ENCODE peak calls at places on chromosomes 3 and 15, in four cellular contexts. J, N, C and T are unnamed samples.

GRCh38 chr3:127690823-127691452 is 18.2 kb downstream of the ABTB1 start:
- DNase-seq in J (peak; percentile 59), N (no peak), C (no peak), T (no peak)

GRCh38 chr15:80801891-80802680 is 22.9 kb downstream of the CEMIP start:
- DNase-seq in J (no peak), N (no peak), C (no peak), T (no peak)

GRCh38 chr15:75573001-75573400 is 6.1 kb downstream of the PTPN9 start:
- DNase-seq in J (no peak), N (no peak), C (no peak), T (no peak)

GRCh38 chr3:137692803-137693431 is 71.2 kb upstream of the SOX14 start:
- DNase-seq in J (peak; percentile 31), N (peak; percentile 57), C (peak; percentile 3), T (peak; percentile 7)

GRCh38 chr15:33115191-33115861 is 79.2 kb downstream of the FMN1 start:
- DNase-seq in J (no peak), N (no peak), C (no peak), T (no peak)

GRCh38 chr3:74353039-74353438 is 261.4 kb downstream of the CNTN3 start:
- DNase-seq in J (peak; percentile 1), N (no peak), C (no peak), T (no peak)

GRCh38 chr15:78944202-78944625 is 632 bp downstream of the CTSH start:
- DNase-seq in J (no peak), N (no peak), C (no peak), T (no peak)

GRCh38 chr3:194689493-194689901 is 3.8 kb downstream of the FAM43A start:
- DNase-seq in J (no peak), N (no peak), C (no peak), T (no peak)

GRCh38 chr15:67024322-67024997 is 40.9 kb upstream of the SMAD3 start:
- DNase-seq in J (peak; percentile 77), N (no peak), C (peak; percentile 16), T (no peak)

DNA sequence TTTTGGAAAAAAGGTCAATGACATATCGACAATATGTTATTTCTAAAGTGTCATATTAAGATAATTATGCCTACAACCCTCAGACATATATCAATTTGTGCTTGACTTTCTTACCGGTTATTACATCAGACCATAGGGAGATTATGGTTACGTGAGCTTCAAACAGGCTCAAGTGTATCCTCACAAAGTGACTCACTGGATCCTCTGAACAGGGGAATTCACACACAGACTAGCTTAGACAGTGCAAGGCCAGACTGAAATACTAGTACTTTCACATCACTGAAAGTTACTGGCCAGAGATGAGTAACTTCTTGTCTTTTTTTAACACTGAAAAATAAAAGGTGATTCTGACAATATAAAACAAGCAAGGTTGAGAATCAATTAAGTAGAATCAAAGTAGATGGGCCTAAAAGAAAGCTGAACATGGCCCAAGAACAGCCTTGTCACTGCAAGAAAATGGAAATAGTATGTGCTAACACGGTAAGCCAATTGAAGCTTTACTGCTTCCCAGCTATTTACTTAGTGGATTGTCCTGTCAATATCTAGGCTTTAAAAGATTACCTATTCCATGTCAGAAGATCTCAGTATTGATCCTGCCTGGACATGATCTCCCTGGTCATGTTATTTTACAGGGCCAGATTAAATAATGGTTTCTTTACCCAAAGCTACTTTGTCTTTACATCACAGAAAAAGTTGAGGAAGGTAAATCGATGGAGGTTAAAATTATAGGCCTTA is 848.6 kb downstream of the ROBO1 start:
- DNase-seq in J (peak; percentile 73), N (no peak), C (peak; percentile 71), T (no peak)
- TF ChIP-seq TAF1 in J (no peak), N (no peak), C (no peak), T (no peak)

GRCh38 chr3:13329746-13330145 is 90.4 kb downstream of the NUP210 start:
- DNase-seq in J (no peak), N (no peak), C (no peak), T (no peak)

GRCh38 chr3:13333236-13333897 is 86.8 kb downstream of the NUP210 start:
- DNase-seq in J (no peak), N (no peak), C (no peak), T (no peak)

GRCh38 chr3:13332740-13333139 is 87.4 kb downstream of the NUP210 start:
- DNase-seq in J (no peak), N (no peak), C (no peak), T (no peak)

GRCh38 chr3:13335062-13335461 is 85.1 kb downstream of the NUP210 start:
- DNase-seq in J (no peak), N (no peak), C (no peak), T (no peak)

DNA sequence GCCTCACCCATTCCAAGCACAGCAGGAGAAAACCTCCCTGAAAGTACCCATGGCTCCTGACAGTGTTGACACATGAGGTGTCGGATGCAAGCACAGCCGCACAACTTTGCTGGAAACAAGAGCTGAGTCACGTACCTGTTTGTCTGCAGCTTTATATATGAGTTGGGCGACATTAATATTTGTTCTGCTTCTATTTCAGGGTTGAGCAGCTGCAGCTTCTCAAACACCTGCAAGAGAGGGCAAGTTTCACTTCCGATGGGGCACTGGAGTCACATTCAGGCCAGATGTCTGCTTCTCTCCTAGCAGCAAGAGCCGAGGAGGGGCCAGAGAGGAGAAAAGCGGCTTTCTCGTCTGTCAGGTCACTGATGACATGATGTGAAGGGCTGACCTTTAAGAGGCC is 88.0 kb downstream of the NUP210 start:
- DNase-seq in J (no peak), N (no peak), C (peak; percentile 93), T (peak; percentile 71)
- TF ChIP-seq POLR2A in J (no peak), N (no peak), C (peak; percentile 54), T (no peak)

GRCh38 chr3:126136428-126137220 is 43.8 kb downstream of the ALDH1L1 start:
- DNase-seq in J (no peak), N (no peak), C (no peak), T (no peak)
- TF ChIP-seq TAF1 in J (no peak), N (no peak), C (no peak), T (no peak)

DNA sequence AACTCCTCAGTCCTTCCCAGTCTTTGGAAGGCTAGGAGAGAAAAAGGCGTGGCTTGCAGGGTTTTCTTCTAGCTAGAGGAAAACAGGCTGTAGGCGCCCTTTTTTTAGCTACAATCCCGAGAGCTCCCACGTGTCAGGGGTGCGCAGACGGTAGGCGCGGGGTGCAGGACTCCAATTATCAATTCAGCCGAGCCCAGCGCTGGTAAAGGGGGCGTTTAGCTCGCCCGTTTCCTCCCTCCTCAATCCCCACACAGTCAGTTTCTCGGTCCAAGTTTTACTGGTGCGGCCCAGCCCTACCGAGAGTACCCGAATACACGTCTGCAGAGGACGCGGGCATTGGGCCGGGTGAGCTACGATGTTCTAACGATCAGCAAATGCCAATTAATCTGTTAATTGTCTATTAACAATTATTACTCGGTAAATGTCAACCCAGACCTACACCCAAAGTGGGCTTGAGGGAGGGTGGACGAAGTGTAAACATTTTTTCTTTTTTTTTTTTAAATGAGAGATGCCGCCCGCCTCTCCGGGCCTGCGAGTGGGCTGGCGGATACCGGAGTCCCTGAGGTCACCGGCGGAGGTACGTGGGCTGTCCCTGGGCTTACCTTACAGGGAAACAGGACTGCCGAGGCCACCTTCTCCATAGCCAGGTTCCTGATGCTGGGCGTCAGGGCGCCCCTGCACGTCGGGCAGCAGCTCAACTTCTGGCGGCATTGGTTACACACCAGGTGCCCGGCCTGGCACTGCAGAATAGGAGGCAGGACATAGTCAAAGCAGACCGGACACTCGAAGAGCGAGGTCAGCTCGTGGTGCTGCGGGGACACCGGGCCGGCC is 923 bp downstream of the SIAH2 start:
- DNase-seq in J (peak; percentile 36), N (no peak), C (no peak), T (no peak)
- TF ChIP-seq POLR2A in J (peak; percentile 18), N (peak; percentile 66), C (no peak), T (no peak)

GRCh38 chr3:67076607-67077006 is 78.5 kb downstream of the KBTBD8 start:
- DNase-seq in J (no peak), N (no peak), C (no peak), T (no peak)
- TF ChIP-seq TAF1 in J (no peak), N (no peak), C (no peak), T (no peak)

GRCh38 chr3:48428088-48428862 is 1.6 kb downstream of the PLXNB1 start:
- DNase-seq in J (peak; percentile 90), N (no peak), C (no peak), T (no peak)
- TF ChIP-seq POLR2A in J (no peak), N (peak; percentile 78), C (no peak), T (no peak)

GRCh38 chr3:154584041-154584440 is 154.1 kb upstream of the GPR149 start:
- DNase-seq in J (peak; percentile 1), N (no peak), C (no peak), T (no peak)
- TF ChIP-seq TAF1 in J (no peak), N (no peak), C (no peak), T (no peak)

GRCh38 chr3:129614435-129614834 is 8.0 kb upstream of the PLXND1 start:
- DNase-seq in J (no peak), N (no peak), C (no peak), T (no peak)

GRCh38 chr3:129615751-129616281 is 9.3 kb upstream of the PLXND1 start:
- DNase-seq in J (no peak), N (no peak), C (no peak), T (no peak)

GRCh38 chr3:129616291-129616690 is 9.8 kb upstream of the PLXND1 start:
- DNase-seq in J (no peak), N (no peak), C (no peak), T (no peak)

GRCh38 chr3:129613205-129613740 is 6.8 kb upstream of the PLXND1 start:
- DNase-seq in J (no peak), N (no peak), C (no peak), T (no peak)

DNA sequence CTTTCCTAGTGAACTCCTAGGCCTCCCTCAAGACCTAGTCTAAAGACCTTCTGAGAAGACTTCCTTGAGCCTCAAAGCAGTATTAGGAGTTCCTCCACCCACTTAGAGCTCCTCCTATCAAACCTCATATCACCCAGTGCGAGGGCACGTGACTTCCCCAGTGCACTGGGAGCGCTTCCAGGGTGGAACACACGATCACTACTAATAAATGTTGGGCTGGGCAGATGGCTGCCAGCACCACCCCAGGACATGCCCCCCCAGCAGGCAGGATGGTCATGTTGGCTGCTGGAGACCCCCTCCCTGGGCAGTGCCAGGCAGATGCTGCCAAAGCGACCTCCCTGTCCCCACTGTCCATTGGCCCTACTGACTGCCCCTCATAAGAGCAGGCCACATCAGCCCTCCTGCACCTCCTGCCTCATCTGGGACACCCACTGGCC is 8.5 kb upstream of the PLXND1 start:
- DNase-seq in J (no peak), N (no peak), C (no peak), T (no peak)
- TF ChIP-seq POLR2A in J (no peak), N (no peak), C (no peak), T (no peak)

GRCh38 chr3:16884084-16884747 is 539 bp upstream of the PLCL2 start:
- DNase-seq in J (no peak), N (no peak), C (no peak), T (peak; percentile 93)
- TF ChIP-seq TAF1 in J (no peak), N (peak; percentile 19), C (no peak), T (no peak)

GRCh38 chr3:47804571-47804970 is 1.6 kb downstream of the DHX30 start:
- DNase-seq in J (no peak), N (no peak), C (no peak), T (no peak)

GRCh38 chr3:47803478-47804025 is 614 bp downstream of the DHX30 start:
- DNase-seq in J (no peak), N (no peak), C (no peak), T (no peak)

GRCh38 chr3:47799733-47800132 is 3.2 kb upstream of the DHX30 start:
- DNase-seq in J (no peak), N (no peak), C (no peak), T (no peak)

GRCh38 chr3:47802734-47803477 is at the start of gene DHX30:
- DNase-seq in J (peak; percentile 68), N (no peak), C (no peak), T (peak; percentile 92)
- TF ChIP-seq POLR2A in J (peak; percentile 64), N (peak; percentile 41), C (peak; percentile 78), T (no peak)